ENCODE peak calls at places on chromosomes 13 and 19, in eight cellular contexts. U is smooth muscle cell of the brain vasculature; P is hypothalamus; Z is activated naive CD8-positive, alpha-beta T cell treated with anti-CD3 and anti-CD28 coated beads, Interleukin-2, amount 50 U/mL, for 24 hours; B is NCI-H1694 treated with DMSO at 0.1 percent for 48 hours; N is prostate gland; K is brain pericyte; T is activated CD4-positive, CD25-positive, alpha-beta regulatory T cell. G is an unnamed sample.
A peak's percentile ranks its signal among the peaks of the same experiment; 100 is the strongest.

GRCh38 chr19:6221878-6222746 is 57.7 kb downstream of the MLLT1 start:
- DNase-seq in U (no peak), P (no peak), Z (no peak), B (no peak), N (no peak), K (no peak), T (no peak), G (no peak)

GRCh38 chr19:47676811-47677210 is 36.4 kb upstream of the EHD2 start:
- DNase-seq in U (no peak), P (no peak), Z (no peak), B (no peak), N (no peak), K (no peak), T (no peak), G (no peak)

GRCh38 chr19:49840321-49840720 is 10.6 kb upstream of the PTOV1 start:
- DNase-seq in U (no peak), P (no peak), Z (no peak), B (no peak), N (no peak), K (no peak), T (no peak), G (no peak)

GRCh38 chr13:83716121-83716520 is 166.2 kb downstream of the SLITRK1 start:
- DNase-seq in U (no peak), P (no peak), Z (no peak), B (no peak), N (no peak), K (no peak), T (no peak), G (no peak)

GRCh38 chr19:56670961-56671612 is 470 bp downstream of the ZNF835 start:
- DNase-seq in U (no peak), P (peak; percentile 27), Z (no peak), B (no peak), N (no peak), K (no peak), T (no peak), G (no peak)

GRCh38 chr13:20387441-20387971 is 138.2 kb downstream of the CRYL1 start:
- DNase-seq in U (no peak), P (no peak), Z (no peak), B (no peak), N (no peak), K (no peak), T (no peak), G (no peak)

GRCh38 chr13:113742000-113742441 is 17.0 kb upstream of the TMEM255B start:
- DNase-seq in U (no peak), P (no peak), Z (peak; percentile 29), B (peak; percentile 15), N (no peak), K (no peak), T (no peak), G (no peak)

GRCh38 chr13:94119360-94119936 is 360.0 kb downstream of the DCT start:
- DNase-seq in U (no peak), P (no peak), Z (no peak), B (no peak), N (no peak), K (no peak), T (no peak), G (no peak)

GRCh38 chr13:85462792-85463425 is 336.3 kb downstream of the SLITRK6 start:
- DNase-seq in U (no peak), P (no peak), Z (no peak), B (no peak), N (no peak), K (no peak), T (no peak), G (no peak)

GRCh38 chr19:49929611-49930482 is 543 bp upstream of the NUP62 start:
- DNase-seq in U (peak; percentile 88), P (peak; percentile 90), Z (peak; percentile 92), B (peak; percentile 92), N (peak; percentile 85), K (peak; percentile 89), T (peak; percentile 88), G (peak; percentile 98)

GRCh38 chr19:8110931-8111330 is 38.5 kb downstream of the FBN3 start:
- DNase-seq in U (no peak), P (no peak), Z (no peak), B (no peak), N (no peak), K (no peak), T (no peak), G (no peak)

GRCh38 chr19:6060600-6061391 is 49.5 kb downstream of the RFX2 start:
- DNase-seq in U (no peak), P (no peak), Z (peak; percentile 40), B (no peak), N (peak; percentile 57), K (no peak), T (peak; percentile 37), G (no peak)

GRCh38 chr13:43861863-43862262 is 17.7 kb downstream of the CCDC122 start:
- DNase-seq in U (no peak), P (no peak), Z (no peak), B (no peak), N (no peak), K (no peak), T (no peak), G (no peak)

GRCh38 chr19:3743486-3743885 is 18.0 kb downstream of the APBA3 start:
- DNase-seq in U (no peak), P (no peak), Z (no peak), B (no peak), N (no peak), K (no peak), T (no peak), G (no peak)

GRCh38 chr19:17909017-17909732 is 23.6 kb upstream of the CCDC124 start:
- DNase-seq in U (peak; percentile 49), P (no peak), Z (no peak), B (no peak), N (no peak), K (peak; percentile 57), T (no peak), G (no peak)

GRCh38 chr19:50465986-50466771 is 10.1 kb upstream of the EMC10 start:
- DNase-seq in U (no peak), P (no peak), Z (no peak), B (no peak), N (no peak), K (no peak), T (no peak), G (peak; percentile 17)

GRCh38 chr19:5115771-5116202 is 146.9 kb downstream of the KDM4B start:
- DNase-seq in U (no peak), P (no peak), Z (no peak), B (no peak), N (no peak), K (no peak), T (no peak), G (no peak)

GRCh38 chr19:51131780-51132680 is 7.3 kb downstream of the SIGLEC9 start:
- DNase-seq in U (no peak), P (no peak), Z (no peak), B (no peak), N (no peak), K (peak; percentile 34), T (no peak), G (peak; percentile 14)

GRCh38 chr13:110396476-110396875 is 89.4 kb downstream of the COL4A2 start:
- DNase-seq in U (no peak), P (no peak), Z (no peak), B (no peak), N (no peak), K (no peak), T (no peak), G (no peak)

GRCh38 chr13:40640845-40641458 is 25.5 kb downstream of the FOXO1 start:
- DNase-seq in U (no peak), P (no peak), Z (no peak), B (no peak), N (no peak), K (no peak), T (no peak), G (no peak)

GRCh38 chr13:40345654-40346372 is 320.6 kb downstream of the FOXO1 start:
- DNase-seq in U (no peak), P (peak; percentile 11), Z (no peak), B (no peak), N (no peak), K (no peak), T (no peak), G (no peak)

GRCh38 chr19:50794074-50794777 is 4.0 kb downstream of the ACP4 start:
- DNase-seq in U (no peak), P (no peak), Z (no peak), B (peak; percentile 24), N (peak; percentile 31), K (no peak), T (no peak), G (peak; percentile 38)

GRCh38 chr13:50888362-50888761 is 21.2 kb upstream of the RNASEH2B start:
- DNase-seq in U (no peak), P (no peak), Z (no peak), B (no peak), N (no peak), K (no peak), T (no peak), G (no peak)

GRCh38 chr13:51687928-51688714 is 103.9 kb downstream of the WDFY2 start:
- DNase-seq in U (no peak), P (no peak), Z (no peak), B (no peak), N (no peak), K (no peak), T (no peak), G (no peak)

GRCh38 chr13:106242554-106242953 is 292.9 kb downstream of the EFNB2 start:
- DNase-seq in U (no peak), P (no peak), Z (no peak), B (no peak), N (no peak), K (no peak), T (no peak), G (no peak)

GRCh38 chr13:53382008-53382407 is 353.4 kb downstream of the OLFM4 start:
- DNase-seq in U (no peak), P (no peak), Z (no peak), B (no peak), N (no peak), K (no peak), T (no peak), G (no peak)

GRCh38 chr19:44757735-44758505 is 9.4 kb downstream of the BCL3 start:
- DNase-seq in U (no peak), P (peak; percentile 28), Z (no peak), B (no peak), N (no peak), K (no peak), T (no peak), G (no peak)

GRCh38 chr19:38197937-38198704 is 25.9 kb downstream of the DPF1 start:
- DNase-seq in U (no peak), P (no peak), Z (no peak), B (no peak), N (no peak), K (no peak), T (no peak), G (no peak)

GRCh38 chr19:41565384-41565730 is 10.6 kb upstream of the CEACAM21 start:
- DNase-seq in U (no peak), P (no peak), Z (no peak), B (no peak), N (no peak), K (no peak), T (no peak), G (no peak)